ENCODE peak calls at places on chromosomes 13 and 19, in six cellular contexts. K is IMR-90, Z is Karpas-422, P is trophoblast cell, D is GM23248, O is K562. E is an unnamed sample.

GRCh38 chr19:42024622-42025111 is 30.6 kb upstream of the ATP1A3 start:
- DNase-seq in K (peak; percentile 48), Z (no peak), P (no peak), D (peak; percentile 89), O (no peak), E (no peak)

GRCh38 chr19:14248578-14249011 is 42.6 kb upstream of the ADGRL1 start:
- DNase-seq in K (no peak), Z (no peak), P (no peak), D (peak; percentile 41), O (no peak), E (peak; percentile 93)

GRCh38 chr13:74730556-74731331 is 596.5 kb upstream of the KLF12 start:
- DNase-seq in K (no peak), Z (no peak), P (no peak), D (no peak), O (no peak), E (no peak)

GRCh38 chr13:42652642-42653415 is 78.9 kb downstream of the TNFSF11 start:
- DNase-seq in K (no peak), Z (no peak), P (peak; percentile 89), D (no peak), O (no peak), E (no peak)

GRCh38 chr13:44796597-44797517 is 192.4 kb downstream of the NUFIP1 start:
- DNase-seq in K (no peak), Z (peak; percentile 19), P (no peak), D (no peak), O (no peak), E (no peak)

GRCh38 chr19:42361545-42361910 is 28.6 kb downstream of the CNFN start:
- DNase-seq in K (no peak), Z (no peak), P (no peak), D (no peak), O (no peak), E (no peak)

GRCh38 chr13:30466841-30467252 is 1.1 kb upstream of the HMGB1 start:
- DNase-seq in K (peak; percentile 20), Z (peak; percentile 84), P (no peak), D (peak; percentile 27), O (peak; percentile 17), E (no peak)

GRCh38 chr13:113220877-113221276 is 11.5 kb downstream of the CUL4A start:
- DNase-seq in K (no peak), Z (no peak), P (no peak), D (no peak), O (no peak), E (peak; percentile 48)

GRCh38 chr19:51009061-51009891 is 7.9 kb upstream of the KLK8 start:
- DNase-seq in K (no peak), Z (no peak), P (no peak), D (no peak), O (no peak), E (no peak)

GRCh38 chr13:28034256-28034655 is 45.8 kb upstream of the URAD start:
- DNase-seq in K (no peak), Z (no peak), P (no peak), D (no peak), O (no peak), E (no peak)

GRCh38 chr13:37652596-37652995 is 54.0 kb upstream of the POSTN start:
- DNase-seq in K (peak; percentile 58), Z (no peak), P (no peak), D (no peak), O (no peak), E (no peak)

GRCh38 chr19:34241513-34242337 is 12.6 kb upstream of the GARRE1 start:
- DNase-seq in K (no peak), Z (peak; percentile 92), P (peak; percentile 87), D (no peak), O (peak; percentile 60), E (peak; percentile 78)

GRCh38 chr13:37369618-37370017 is 228.9 kb downstream of the POSTN start:
- DNase-seq in K (peak; percentile 80), Z (no peak), P (no peak), D (peak; percentile 27), O (no peak), E (no peak)

GRCh38 chr13:94677799-94678198 is 34.5 kb downstream of the SOX21 start:
- DNase-seq in K (no peak), Z (no peak), P (no peak), D (no peak), O (no peak), E (peak; percentile 55)

GRCh38 chr13:114315074-114315785 is 927 bp downstream of the CHAMP1 start:
- DNase-seq in K (no peak), Z (peak; percentile 77), P (no peak), D (no peak), O (no peak), E (no peak)

GRCh38 chr19:1267441-1268391 is 1.4 kb upstream of the CIRBP start:
- DNase-seq in K (peak; percentile 60), Z (no peak), P (no peak), D (peak; percentile 52), O (no peak), E (peak; percentile 58)
- H2AFZ ChIP-seq in K (peak overlapping the region; percentile 90), Z (no peak overlapping the region), P (no peak overlapping the region), D (no peak overlapping the region), O (peak overlapping the region; percentile 73), E (no peak overlapping the region)

DNA sequence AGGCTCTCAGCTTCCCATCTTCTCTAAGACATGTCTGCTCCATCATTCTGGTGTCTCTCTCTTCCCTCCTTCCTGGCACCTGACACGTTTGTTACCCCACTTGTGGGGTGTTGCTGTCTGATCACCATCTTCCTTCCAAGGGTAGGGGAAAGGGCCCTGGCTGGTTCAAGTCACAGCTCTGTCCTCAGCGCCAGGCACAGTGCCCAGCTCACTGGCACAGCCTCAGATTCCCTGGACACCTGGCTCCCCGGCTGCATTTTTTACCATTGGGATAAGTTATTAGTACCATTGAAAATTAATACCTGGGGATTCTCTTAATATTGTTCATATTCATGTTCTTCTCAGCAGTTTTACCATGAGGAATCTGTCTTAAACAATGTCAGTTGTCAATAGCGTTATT is 50.8 kb upstream of the LDLR start:
- DNase-seq in K (no peak), Z (no peak), P (no peak), D (no peak), O (no peak), E (no peak)
- H3K36me3 ChIP-seq in K (peaks cover 74% of the 10 kb centered on the region), Z (peaks cover 42% of the 10 kb centered on the region), P (peaks cover 70% of the 10 kb centered on the region), D (peaks cover 20% of the 10 kb centered on the region), O (peaks cover 88% of the 10 kb centered on the region), E (peaks cover 21% of the 10 kb centered on the region)

DNA sequence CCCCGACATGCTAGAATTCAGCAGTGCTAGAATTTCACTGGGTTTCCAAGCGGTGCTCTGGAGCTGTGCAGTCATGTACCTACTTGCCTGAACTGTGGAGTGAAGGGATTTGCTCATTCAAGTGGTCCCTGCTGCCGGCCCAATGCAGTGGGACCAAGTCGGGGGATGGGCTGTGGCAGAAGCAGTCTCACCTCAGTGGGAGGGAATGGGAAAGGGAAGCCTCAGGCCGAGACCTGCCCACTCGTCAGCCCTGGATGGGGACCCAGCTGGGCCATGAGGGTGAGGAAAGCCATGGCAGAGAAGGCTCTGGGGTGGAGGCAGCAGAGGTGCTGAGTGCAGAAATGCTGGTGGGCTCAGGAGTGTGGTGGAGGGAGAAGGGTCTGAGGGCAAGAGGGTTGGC is 14.9 kb downstream of the KLHL26 start:
- DNase-seq in K (no peak), Z (no peak), P (no peak), D (no peak), O (no peak), E (no peak)
- H3K4me1 ChIP-seq in K (peaks cover 37% of the 10 kb centered on the region), Z (no peaks in the 10 kb centered on the region), P (peaks cover 5% of the 10 kb centered on the region), D (peaks cover 22% of the 10 kb centered on the region), O (peaks cover 6% of the 10 kb centered on the region), E (peaks cover 9% of the 10 kb centered on the region)

DNA sequence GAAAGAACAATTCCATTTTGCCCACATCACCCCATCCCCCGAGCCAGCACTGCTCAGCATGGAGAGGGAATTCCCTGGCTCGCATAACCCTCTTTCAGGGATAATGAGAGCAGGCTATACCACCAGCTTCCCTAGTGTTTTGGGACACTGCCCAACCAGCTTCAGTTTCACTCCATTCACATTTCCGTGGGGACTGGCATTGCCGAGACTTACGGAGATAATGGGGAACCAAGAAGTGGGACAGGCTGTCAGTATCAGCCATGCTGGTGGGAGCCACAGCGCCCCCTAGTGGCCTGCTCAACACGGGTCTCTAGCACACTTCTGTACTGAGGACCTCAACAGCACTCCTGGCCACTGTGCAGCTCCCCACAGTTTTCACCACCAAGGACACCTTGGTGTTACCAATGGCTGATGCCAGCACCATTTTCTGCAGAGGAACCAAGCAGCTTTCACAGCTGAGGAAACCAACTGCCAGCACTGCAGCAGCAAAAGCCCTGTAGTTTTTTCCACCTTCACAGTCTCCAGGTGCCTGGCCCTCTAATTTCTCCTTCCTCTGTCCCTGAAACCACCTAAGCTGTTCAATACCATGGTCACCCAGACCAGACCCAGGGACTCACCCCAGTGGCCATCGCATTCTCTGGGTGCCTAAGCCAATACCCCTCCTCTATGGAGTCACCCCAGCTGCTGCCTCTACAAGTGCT is 23.7 kb downstream of the SLC6A16 start:
- DNase-seq in K (peak; percentile 43), Z (peak; percentile 98), P (peak; percentile 81), D (peak; percentile 60), O (peak; percentile 87), E (peak; percentile 84)
- H2AFZ ChIP-seq in K (peak overlapping the region; percentile 85), Z (peak overlapping the region; percentile 69), P (no peak overlapping the region), D (peak overlapping the region; percentile 64), O (peak overlapping the region; percentile 95), E (peak overlapping the region; percentile 67)

DNA sequence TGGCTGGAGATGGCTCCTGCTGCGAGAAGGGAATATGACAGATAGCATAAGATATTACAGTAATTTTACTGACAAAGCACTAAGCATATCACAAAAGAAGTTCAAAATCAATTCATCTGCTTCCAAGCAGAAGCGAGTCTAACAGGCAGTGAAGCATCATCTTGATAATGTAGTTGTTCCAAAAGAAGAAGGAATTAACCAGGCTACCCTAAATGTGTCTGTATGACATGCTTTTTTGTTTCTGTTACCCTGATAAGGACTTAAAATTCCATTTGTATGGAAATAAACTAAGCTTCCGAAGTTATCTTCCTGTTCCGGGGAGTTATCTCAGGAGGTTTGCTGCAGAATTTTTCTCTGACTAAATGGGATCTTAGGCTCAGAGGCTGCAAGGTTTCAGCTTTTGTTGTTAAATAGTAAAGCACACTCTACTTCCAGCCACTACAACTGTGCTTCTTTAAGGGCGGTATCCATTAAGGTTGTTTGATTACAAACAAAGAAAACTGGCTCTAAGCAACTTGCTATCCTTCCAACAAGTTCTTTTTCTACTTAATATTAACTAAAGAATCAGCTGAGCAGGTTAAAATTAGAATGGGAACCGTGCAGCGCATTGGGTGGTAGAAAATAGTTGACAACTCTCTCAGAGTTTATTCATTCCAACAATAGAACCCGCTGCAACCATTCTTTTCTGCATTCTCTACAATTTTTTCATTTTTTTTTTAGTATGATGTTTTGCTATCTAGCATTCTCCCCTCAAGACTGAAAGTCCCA is 607.3 kb downstream of the UQCRFS1 start:
- DNase-seq in K (no peak), Z (no peak), P (peak; percentile 30), D (no peak), O (peak; percentile 44), E (no peak)
- H3K36me3 ChIP-seq in K (no peaks in the 10 kb centered on the region), Z (no peaks in the 10 kb centered on the region), P (peaks cover 7% of the 10 kb centered on the region), D (no peaks in the 10 kb centered on the region), O (peaks cover 40% of the 10 kb centered on the region), E (no peaks in the 10 kb centered on the region)

E was measured in neural progenitor cell.